ENCODE peak calls at places on chromosomes 16 and 17, in eight cellular contexts. N is WERI-Rb-1; X is mesendoderm; V is stomach; O is tibial artery; D is CD8-positive, alpha-beta T cell; M is effector memory CD4-positive, alpha-beta T cell; J is lower lobe of right lung. E is an unnamed sample.

GRCh38 chr16:89210904-89211515 is 6.5 kb upstream of the ZNF778 start:
- DNase-seq in N (peak), J (no peak), D (no peak), X (no peak), V (no peak), O (no peak), M (no peak), E (no peak)

GRCh38 chr16:58863042-58863441 is 128.9 kb upstream of the GOT2 start:
- DNase-seq in V (no peak), N (no peak), X (peak), D (no peak), M (no peak), O (no peak), J (no peak), E (no peak)

GRCh38 chr17:73551144-73551543 is 93.1 kb downstream of the SDK2 start:
- DNase-seq in M (no peak), O (no peak), X (no peak), N (no peak), D (no peak), V (no peak), J (no peak), E (no peak)

GRCh38 chr17:71224824-71225575 is 895.8 kb upstream of the SOX9 start:
- DNase-seq in O (no peak), N (no peak), D (no peak), V (no peak), X (no peak), J (no peak), M (no peak), E (no peak)

GRCh38 chr16:89884041-89884421 is 10.6 kb downstream of the TCF25 start:
- DNase-seq in D (no peak), O (no peak), N (no peak), M (no peak), J (no peak), X (no peak), V (no peak), E (no peak)

GRCh38 chr17:14325618-14326167 is 24.8 kb downstream of the HS3ST3B1 start:
- DNase-seq in D (no peak), V (no peak), N (peak), J (no peak), O (no peak), X (no peak), M (no peak), E (no peak)

GRCh38 chr16:49700222-49700927 is 155.5 kb downstream of the ZNF423 start:
- DNase-seq in X (peak), J (no peak), N (peak), O (peak), V (no peak), D (no peak), M (no peak), E (peak)

GRCh38 chr17:19939993-19940721 is 37.5 kb downstream of the AKAP10 start:
- DNase-seq in N (no peak), X (no peak), O (no peak), M (no peak), J (no peak), D (no peak), V (no peak), E (no peak)

GRCh38 chr17:70390059-70390458 is 220.7 kb downstream of the KCNJ2 start:
- DNase-seq in D (no peak), J (no peak), M (no peak), X (no peak), N (no peak), V (no peak), O (no peak), E (no peak)

GRCh38 chr17:67253379-67253778 is 8.4 kb upstream of the HELZ start:
- DNase-seq in M (no peak), X (no peak), J (no peak), N (no peak), O (no peak), V (no peak), D (no peak), E (no peak)

DNA sequence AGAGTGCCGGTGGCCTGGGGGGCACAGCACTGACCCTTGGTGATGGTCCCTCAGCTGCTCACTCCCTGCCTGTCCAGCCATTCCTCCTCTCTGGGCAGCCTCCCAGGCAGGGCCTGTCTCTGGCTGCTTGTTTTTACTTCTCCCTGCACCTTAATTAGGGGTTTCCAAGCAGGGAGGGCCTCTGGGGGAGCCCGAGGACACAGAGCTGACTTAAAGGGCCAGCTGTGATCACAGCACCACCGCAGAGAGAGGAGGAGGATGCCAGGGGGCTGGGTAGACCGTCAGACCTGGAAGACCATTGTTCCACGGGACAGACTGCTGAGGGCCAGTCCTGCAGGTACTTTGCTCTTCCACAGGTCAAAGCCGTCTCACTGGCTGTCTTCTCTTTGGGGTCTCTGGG is 1.2 kb upstream of the DPH1 start:
- DNase-seq in N (no peak), O (no peak), D (no peak), X (peak), M (no peak), J (no peak), V (no peak), E (no peak)
- H3K27ac ChIP-seq in N (no peak), O (no peak), D (no peak), X (no peak), M (no peak), J (no peak), V (no peak), E (no peak)

GRCh38 chr17:64123114-64123513 is 6.8 kb downstream of the ERN1 start:
- DNase-seq in V (no peak), O (no peak), M (no peak), J (no peak), X (no peak), D (no peak), N (no peak), E (no peak)

GRCh38 chr17:64115871-64116534 is 13.9 kb downstream of the ERN1 start:
- DNase-seq in D (no peak), J (no peak), M (no peak), O (no peak), X (no peak), N (no peak), V (peak), E (no peak)

GRCh38 chr17:64120159-64120558 is 9.8 kb downstream of the ERN1 start:
- DNase-seq in V (no peak), D (no peak), N (no peak), M (no peak), J (no peak), X (no peak), O (no peak), E (no peak)

GRCh38 chr17:64115043-64115698 is 14.8 kb downstream of the ERN1 start:
- DNase-seq in M (no peak), X (no peak), J (no peak), V (peak), N (no peak), D (no peak), O (no peak), E (no peak)

GRCh38 chr17:64118452-64118979 is 11.4 kb downstream of the ERN1 start:
- DNase-seq in X (no peak), M (no peak), N (no peak), D (no peak), O (no peak), J (peak), V (peak), E (peak)
- H3K27ac ChIP-seq in X (no peak), M (no peak), N (no peak), D (no peak), O (peak), J (peak), V (peak), E (no peak)

GRCh38 chr17:59790936-59791335 is 83.5 kb downstream of the VMP1 start:
- DNase-seq in N (no peak), O (no peak), M (no peak), D (no peak), J (no peak), X (no peak), V (no peak), E (no peak)
- H3K27ac ChIP-seq in N (no peak), O (peak), M (no peak), D (no peak), J (peak), X (no peak), V (peak), E (no peak)

GRCh38 chr17:38871247-38871991 is 1.6 kb downstream of the LASP1 start:
- DNase-seq in N (no peak), V (peak), X (peak), D (peak), J (peak), M (peak), O (peak), E (peak)

GRCh38 chr17:38872671-38873385 is 3.0 kb downstream of the LASP1 start:
- DNase-seq in J (no peak), M (no peak), X (no peak), O (no peak), V (peak), D (no peak), N (no peak), E (no peak)

GRCh38 chr17:38870259-38871165 is 654 bp downstream of the LASP1 start:
- DNase-seq in D (peak), X (peak), J (peak), M (peak), O (peak), V (peak), N (peak), E (peak)

GRCh38 chr17:38873646-38874380 is 4.0 kb downstream of the LASP1 start:
- DNase-seq in V (peak), O (no peak), D (no peak), N (no peak), M (no peak), X (no peak), J (no peak), E (no peak)

GRCh38 chr17:38871992-38872605 is 2.2 kb downstream of the LASP1 start:
- DNase-seq in V (no peak), M (no peak), X (no peak), O (no peak), J (no peak), D (no peak), N (no peak), E (no peak)
- H3K27ac ChIP-seq in V (peak), M (peak), X (no peak), O (peak), J (peak), D (peak), N (no peak), E (no peak)

GRCh38 chr17:63600569-63601438 is at the start of gene TACO1:
- DNase-seq in X (peak), V (peak), M (peak), J (peak), O (peak), N (peak), D (peak), E (peak)
- H3K27ac ChIP-seq in X (no peak), V (peak), M (peak), J (peak), O (peak), N (peak), D (peak), E (peak)

GRCh38 chr16:2513405-2514332 is at the start of gene ATP6V0C:
- DNase-seq in D (peak), V (peak), N (peak), J (peak), O (peak), M (peak), X (peak), E (peak)

GRCh38 chr16:2512920-2513404 is 790 bp upstream of the ATP6V0C start:
- DNase-seq in X (peak), J (peak), M (no peak), D (peak), N (peak), V (no peak), O (no peak), E (peak)

GRCh38 chr16:2516391-2517240 is 2.9 kb downstream of the ATP6V0C start:
- DNase-seq in O (no peak), D (no peak), M (no peak), V (no peak), J (peak), X (no peak), N (no peak), E (peak)

GRCh38 chr16:2514333-2515179 is 804 bp downstream of the ATP6V0C start:
- DNase-seq in J (no peak), O (no peak), D (no peak), V (peak), N (no peak), X (peak), M (peak), E (peak)

DNA sequence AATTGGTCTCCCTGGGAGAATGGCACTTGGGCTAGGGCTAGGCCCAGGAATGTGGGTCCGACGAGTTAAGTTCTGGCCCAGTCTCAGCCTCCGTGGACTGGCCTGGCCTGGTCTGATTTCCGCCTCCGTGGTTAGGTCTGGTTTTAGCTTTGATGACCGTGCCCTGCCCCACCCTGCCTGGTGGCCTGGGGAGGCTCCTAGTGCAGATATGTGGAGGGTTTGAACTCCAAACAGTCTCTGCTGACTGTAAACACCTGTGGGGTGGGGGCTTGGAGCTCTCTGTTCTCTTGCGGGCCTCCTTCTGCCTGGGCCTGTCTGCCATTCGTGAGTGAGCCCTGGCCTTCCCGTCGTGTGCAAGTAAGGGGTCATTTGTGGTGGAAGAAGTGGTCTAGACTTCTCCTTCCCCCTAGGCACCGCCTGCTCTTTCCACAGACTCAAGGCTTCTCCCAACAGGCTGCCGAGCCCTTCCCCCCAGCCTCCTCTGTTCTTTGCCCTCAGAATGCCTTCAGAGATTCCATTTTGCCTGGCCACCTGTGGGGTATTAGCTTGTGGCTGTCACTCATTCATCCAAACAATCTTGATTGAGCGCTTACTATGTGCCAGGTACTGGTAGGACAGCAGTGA is 1.5 kb downstream of the ATP6V0C start:
- DNase-seq in J (no peak), O (no peak), M (no peak), N (no peak), D (no peak), V (peak), X (no peak), E (no peak)
- H3K27ac ChIP-seq in J (peak), O (peak), M (peak), N (peak), D (peak), V (peak), X (no peak), E (no peak)

E was measured in aorta.